ENCODE peak calls at places on chromosomes 11 and 22, in seven cellular contexts. A, R, U, Z, P, N and J are unnamed samples.

GRCh38 chr11:75576445-75577049 is 14.5 kb downstream of the SERPINH1 start:
- DNase-seq in A (no peak), R (peak), U (no peak), Z (peak), P (no peak), N (no peak), J (peak)

GRCh38 chr11:18105802-18106574 is at the start of gene SAAL1:
- DNase-seq in A (peak), R (peak), U (peak), Z (peak), P (peak), N (peak), J (peak)

GRCh38 chr11:3160252-3161031 is 4.7 kb downstream of the OSBPL5 start:
- DNase-seq in A (peak), R (peak), U (peak), Z (peak), P (no peak), N (no peak), J (peak)

GRCh38 chr11:121225402-121225801 is 67.2 kb upstream of the SC5D start:
- DNase-seq in A (no peak), R (no peak), U (no peak), Z (no peak), P (no peak), N (no peak), J (no peak)

GRCh38 chr22:46390652-46391301 is 55.3 kb downstream of the TRMU start:
- DNase-seq in A (no peak), R (peak), U (no peak), Z (peak), P (peak), N (no peak), J (no peak)

GRCh38 chr22:37193629-37194191 is 5.7 kb upstream of the C1QTNF6 start:
- DNase-seq in A (no peak), R (no peak), U (no peak), Z (peak), P (peak), N (peak), J (no peak)

GRCh38 chr11:113474362-113475159 is 637 bp downstream of the DRD2 start:
- DNase-seq in A (peak), R (peak), U (peak), Z (peak), P (peak), N (peak), J (peak)

GRCh38 chr11:61482513-61482912 is 26.0 kb upstream of the LRRC10B start:
- DNase-seq in A (no peak), R (no peak), U (peak), Z (peak), P (no peak), N (no peak), J (peak)

GRCh38 chr11:65446446-65447277 is 24.1 kb downstream of the NEAT1 start:
- DNase-seq in A (no peak), R (peak), U (no peak), Z (peak), P (no peak), N (no peak), J (no peak)

GRCh38 chr11:18046116-18046777 is at the start of gene TPH1:
- DNase-seq in A (peak), R (peak), U (peak), Z (no peak), P (no peak), N (no peak), J (peak)

GRCh38 chr11:67626970-67627369 is 2.8 kb downstream of the NUDT8 start:
- DNase-seq in A (no peak), R (no peak), U (no peak), Z (no peak), P (no peak), N (no peak), J (no peak)

GRCh38 chr11:29957406-29957805 is 59.4 kb downstream of the KCNA4 start:
- DNase-seq in A (no peak), R (no peak), U (no peak), Z (no peak), P (no peak), N (no peak), J (peak)

GRCh38 chr11:2510626-2511402 is 66.0 kb downstream of the KCNQ1 start:
- DNase-seq in A (no peak), R (peak), U (no peak), Z (no peak), P (no peak), N (no peak), J (no peak)

GRCh38 chr11:16946477-16947282 is 67.5 kb downstream of the PLEKHA7 start:
- DNase-seq in A (no peak), R (peak), U (no peak), Z (no peak), P (no peak), N (no peak), J (peak)